ENCODE peak calls at places on chromosome 1, in eight cellular contexts. W is mucosa of descending colon; B is choroid plexus epithelial cell; Z is activated effector memory CD4-positive, alpha-beta T cell treated with Interleukin-2 at 50 U/mL for 16 hours; R is T-helper 17 cell; V is Daoy; M is OCI-LY7; E is heart right ventricle. U is an unnamed sample.

GRCh38 chr1:228033376-228033775 is 26.6 kb downstream of the WNT3A start:
- DNase-seq in R (no peak), V (no peak), M (no peak), B (no peak), Z (no peak), W (no peak), E (no peak), U (no peak)

GRCh38 chr1:231106347-231106746 is 55.5 kb upstream of the TRIM67 start:
- DNase-seq in E (no peak), B (peak; percentile 85), R (no peak), M (no peak), Z (no peak), W (no peak), V (peak; percentile 72), U (no peak)

GRCh38 chr1:228207381-228207810 is 448 bp upstream of the OBSCN start:
- DNase-seq in E (no peak), V (no peak), Z (no peak), W (no peak), B (no peak), R (no peak), M (no peak), U (no peak)

GRCh38 chr1:72442251-72442650 is 159.9 kb upstream of the NEGR1 start:
- DNase-seq in M (no peak), W (no peak), V (no peak), B (peak; percentile 5), Z (no peak), R (no peak), E (no peak), U (no peak)

GRCh38 chr1:231550448-231550781 is 21.9 kb downstream of the TSNAX start:
- DNase-seq in M (peak; percentile 27), V (no peak), E (no peak), W (no peak), B (peak; percentile 47), R (no peak), Z (no peak), U (peak; percentile 45)

GRCh38 chr1:8077120-8077573 is 51.0 kb upstream of the ERRFI1 start:
- DNase-seq in Z (no peak), M (no peak), V (peak; percentile 97), E (peak; percentile 78), B (peak; percentile 95), W (peak; percentile 54), R (no peak), U (no peak)

GRCh38 chr1:184660462-184661191 is 94.0 kb downstream of the EDEM3 start:
- DNase-seq in W (no peak), B (no peak), M (no peak), E (no peak), R (no peak), V (no peak), Z (no peak), U (no peak)

GRCh38 chr1:207470927-207471326 is 16.8 kb downstream of the CR2 start:
- DNase-seq in W (no peak), V (no peak), M (no peak), Z (no peak), B (no peak), R (no peak), E (no peak), U (no peak)

GRCh38 chr1:87951852-87952251 is 623.2 kb downstream of the LMO4 start:
- DNase-seq in R (no peak), B (no peak), V (peak; percentile 52), E (no peak), W (no peak), M (no peak), Z (no peak), U (no peak)

U was measured in KBM-7.